ENCODE peak calls at places on chromosome 6, in five cellular contexts. P is NCI-H1092 treated with DMSO at 0.1 percent for 48 hours; W is left cardiac atrium; S is stimulated activated CD4-positive, alpha-beta T cell treated with anti-CD3 and anti-CD28 coated beads, TNF-alpha, amount 100 ng/mL, for 24 hours; C is endodermal cell. A is an unnamed sample.

GRCh38 chr6:152221806-152222628 is 414.5 kb downstream of the ESR1 start:
- DNase-seq in P (no peak), W (no peak), S (no peak), C (peak; percentile 51), A (no peak)

GRCh38 chr6:27617046-27617687 is 144.3 kb upstream of the ZNF184 start:
- DNase-seq in P (no peak), W (no peak), S (no peak), C (peak; percentile 67), A (no peak)

GRCh38 chr6:43634702-43635303 is 837 bp upstream of the MAD2L1BP start:
- DNase-seq in P (peak; percentile 16), W (no peak), S (no peak), C (no peak), A (no peak)

GRCh38 chr6:43997342-43997677 is 129.9 kb downstream of the MRPL14 start:
- DNase-seq in P (no peak), W (no peak), S (no peak), C (peak; percentile 43), A (no peak)

GRCh38 chr6:37860226-37860839 is 40.8 kb downstream of the ZFAND3 start:
- DNase-seq in P (no peak), W (no peak), S (no peak), C (peak; percentile 52), A (no peak)

GRCh38 chr6:142856857-142857608 is 87.9 kb downstream of the HIVEP2 start:
- DNase-seq in P (no peak), W (no peak), S (no peak), C (no peak), A (no peak)

GRCh38 chr6:136980070-136980469 is 58.0 kb downstream of the SLC35D3 start:
- DNase-seq in P (peak; percentile 9), W (no peak), S (no peak), C (no peak), A (no peak)

GRCh38 chr6:42403831-42404230 is 47.9 kb downstream of the TRERF1 start:
- DNase-seq in P (no peak), W (no peak), S (no peak), C (no peak), A (no peak)

GRCh38 chr6:79605968-79606764 is 25.0 kb upstream of the SH3BGRL2 start:
- DNase-seq in P (no peak), W (no peak), S (no peak), C (peak; percentile 68), A (no peak)

GRCh38 chr6:148616811-148617210 is 130.0 kb upstream of the UST start:
- DNase-seq in P (no peak), W (no peak), S (no peak), C (no peak), A (no peak)

GRCh38 chr6:36651659-36652379 is 26.7 kb upstream of the CDKN1A start:
- DNase-seq in P (no peak), W (no peak), S (no peak), C (no peak), A (no peak)

A was measured in stimulated activated effector memory CD8-positive, alpha-beta T cell treated with anti-CD3 and anti-CD28 coated beads, Interleukin-12 subunit alpha, Interleukin-12 subunit beta, amount 100 ng/mL, for 72 hours.